ENCODE peak calls at places on chromosome 20, in eight cellular contexts. T is nephron progenitor cell, V is sigmoid colon, P is GM12865, L is progenitor cell of endocrine pancreas, E is mucosa of descending colon, H is pancreas, O is MCF 10A. D is an unnamed sample.

GRCh38 chr20:19265646-19266374 is 53.4 kb downstream of the SLC24A3 start:
- DNase-seq in E (no peak), H (no peak), O (peak; percentile 23), L (no peak), T (peak; percentile 15), V (no peak), P (peak; percentile 65), D (no peak)

GRCh38 chr20:25676164-25676809 is 20.4 kb downstream of the ZNF337 start:
- DNase-seq in L (no peak), O (peak; percentile 80), T (no peak), P (no peak), V (no peak), E (no peak), H (no peak), D (no peak)

GRCh38 chr20:36833275-36834020 is 42.5 kb upstream of the TLDC2 start:
- DNase-seq in H (no peak), O (no peak), P (no peak), E (peak; percentile 56), V (peak; percentile 87), T (peak; percentile 17), L (no peak), D (no peak)

GRCh38 chr20:40880063-40880715 is 148.4 kb upstream of the TOP1 start:
- DNase-seq in O (no peak), P (peak; percentile 51), V (no peak), H (no peak), E (no peak), T (no peak), L (no peak), D (no peak)

GRCh38 chr20:18686696-18687095 is 98.8 kb downstream of the DTD1 start:
- DNase-seq in T (no peak), E (no peak), V (no peak), H (no peak), O (no peak), P (no peak), L (no peak), D (no peak)

GRCh38 chr20:45950330-45950646 is 15.8 kb downstream of the PCIF1 start:
- DNase-seq in V (no peak), L (no peak), E (no peak), T (no peak), H (no peak), O (no peak), P (no peak), D (no peak)

GRCh38 chr20:50123418-50123817 is 10.5 kb upstream of the UBE2V1 start:
- DNase-seq in L (no peak), O (no peak), E (no peak), T (no peak), P (no peak), H (no peak), V (no peak), D (no peak)

GRCh38 chr20:11057624-11058023 is 383.8 kb upstream of the JAG1 start:
- DNase-seq in L (no peak), V (no peak), P (no peak), T (no peak), H (no peak), O (peak; percentile 38), E (no peak), D (no peak)

GRCh38 chr20:8670900-8671229 is 398.0 kb upstream of the PLCB4 start:
- DNase-seq in V (no peak), T (no peak), P (no peak), H (no peak), O (peak; percentile 41), L (no peak), E (no peak), D (no peak)

GRCh38 chr20:4812216-4812615 is 90.5 kb downstream of the PRND start:
- DNase-seq in H (no peak), E (no peak), T (no peak), P (no peak), L (no peak), O (no peak), V (no peak), D (no peak)

GRCh38 chr20:35055445-35056276 is 36.9 kb downstream of the TRPC4AP start:
- DNase-seq in V (no peak), O (no peak), E (no peak), P (peak; percentile 57), H (no peak), T (no peak), L (no peak), D (no peak)

GRCh38 chr20:34581341-34582189 is 23.0 kb downstream of the MAP1LC3A start:
- DNase-seq in L (no peak), E (no peak), O (no peak), V (no peak), H (no peak), T (no peak), P (peak; percentile 67), D (peak; percentile 66)

GRCh38 chr20:61430228-61430624 is 178.2 kb downstream of the CDH4 start:
- DNase-seq in L (no peak), O (no peak), T (no peak), P (no peak), E (no peak), H (no peak), V (no peak), D (no peak)

GRCh38 chr20:38209736-38210405 is 44.8 kb upstream of the TGM2 start:
- DNase-seq in T (no peak), P (no peak), O (no peak), H (no peak), V (no peak), L (no peak), E (no peak), D (no peak)
- TF ChIP-seq CTCF in T (no peak), P (no peak), O (no peak), H (no peak), V (no peak), L (no peak), E (no peak), D (no peak)

GRCh38 chr20:63529180-63529860 is 7.9 kb downstream of the PTK6 start:
- DNase-seq in T (no peak), H (no peak), E (peak; percentile 53), L (peak; percentile 8), O (no peak), P (peak; percentile 1), V (no peak), D (no peak)
- TF ChIP-seq CTCF in T (no peak), H (no peak), E (no peak), L (no peak), O (no peak), P (no peak), V (no peak), D (no peak)

DNA sequence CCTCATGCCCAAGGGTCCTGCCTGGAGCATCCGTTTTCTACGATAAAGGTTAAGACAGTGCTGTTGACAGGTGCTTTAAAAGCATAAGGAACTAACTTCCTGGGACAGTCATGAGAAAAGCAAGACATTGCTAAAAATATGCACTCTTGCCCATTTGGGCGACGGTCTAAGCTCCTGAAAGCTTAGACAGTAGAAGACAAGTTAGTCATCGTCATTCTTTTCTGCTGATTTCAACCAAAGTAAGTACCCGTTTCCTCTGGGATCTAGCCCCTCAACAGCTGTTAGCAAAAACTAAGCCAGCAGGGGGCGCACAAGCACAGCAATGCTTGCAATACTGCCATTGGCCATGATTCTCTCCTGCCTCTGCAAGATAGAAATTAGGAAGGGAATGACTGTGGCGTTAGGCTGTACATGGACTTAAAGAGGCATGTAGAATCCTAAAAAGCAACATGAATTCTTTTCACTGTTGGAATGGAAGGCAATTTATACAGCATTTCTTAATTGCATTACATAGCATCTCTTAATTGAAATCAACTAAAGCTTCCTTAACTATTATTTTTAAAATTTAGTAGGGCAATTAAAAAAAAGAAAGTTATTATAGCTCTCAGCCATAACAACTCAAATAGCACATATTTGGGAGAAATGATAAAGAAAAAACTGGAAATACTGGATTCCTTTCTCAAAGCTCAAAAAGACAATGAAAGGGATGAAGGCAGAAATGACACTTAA is 147.8 kb upstream of the RALGAPA2 start:
- DNase-seq in T (peak; percentile 99), P (peak; percentile 86), H (peak; percentile 79), L (peak; percentile 96), E (peak; percentile 65), V (peak; percentile 88), O (peak; percentile 89), D (peak; percentile 92)
- TF ChIP-seq CTCF in T (peak; percentile 95), P (peak; percentile 95), H (peak; percentile 93), L (peak; percentile 99), E (peak; percentile 83), V (peak; percentile 88), O (peak; percentile 85), D (peak; percentile 84)

DNA sequence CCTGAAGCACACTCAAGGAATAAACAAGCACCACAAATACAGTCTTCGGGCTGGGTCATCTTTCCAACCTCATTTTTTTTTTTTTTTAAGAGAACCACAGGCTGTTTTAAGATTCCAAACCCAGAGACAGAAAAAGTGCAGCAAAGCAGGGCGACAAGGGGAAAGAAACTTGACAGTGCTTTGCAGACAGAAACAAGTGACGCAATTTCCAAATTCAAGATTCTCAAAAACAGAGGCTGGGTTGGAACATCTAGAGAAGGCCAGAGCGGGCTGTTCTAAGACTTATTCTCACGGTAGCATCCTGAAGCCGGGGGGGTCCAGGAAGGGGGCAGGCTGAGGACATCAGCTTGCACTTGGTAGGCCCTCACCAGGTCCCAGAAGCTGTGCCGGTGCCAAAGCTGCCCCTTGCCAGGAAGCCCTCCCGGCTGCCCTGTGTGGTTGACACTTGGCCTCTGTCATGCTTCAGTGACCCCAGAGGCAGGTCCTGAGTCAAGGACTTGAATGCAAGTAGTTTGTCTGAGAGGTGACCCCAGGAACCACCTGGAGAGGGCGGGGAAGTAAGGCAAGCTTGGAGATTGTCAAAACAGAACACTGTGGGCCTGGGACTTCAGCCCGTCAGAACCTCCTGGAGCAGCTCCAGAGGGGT is 50.5 kb downstream of the BMP7 start:
- DNase-seq in L (no peak), T (peak; percentile 54), O (no peak), E (no peak), H (no peak), V (no peak), P (peak; percentile 47), D (no peak)
- TF ChIP-seq CTCF in L (no peak), T (no peak), O (no peak), E (no peak), H (no peak), V (no peak), P (no peak), D (no peak)

D was measured in osteocyte.